ENCODE peak calls at places on chromosomes 5 and 9, in nine cellular contexts. F, Z, E, V, N, R, T, G and Q are unnamed samples.

GRCh38 chr9:34279431-34279830 is 49.6 kb downstream of the KIF24 start:
- DNase-seq in R (no peak), Z (no peak), T (no peak), N (no peak), E (no peak), F (no peak), G (no peak), V (no peak), Q (no peak)

GRCh38 chr9:12878342-12878978 is 103.6 kb downstream of the LURAP1L start:
- DNase-seq in E (no peak), V (no peak), R (no peak), F (no peak), T (no peak), Z (no peak), N (peak), G (no peak), Q (no peak)

GRCh38 chr5:159725475-159725874 is 190.8 kb upstream of the ADRA1B start:
- DNase-seq in N (no peak), E (no peak), T (no peak), Z (no peak), R (no peak), V (no peak), G (no peak), F (no peak), Q (no peak)

GRCh38 chr5:6169660-6170059 is 208.7 kb downstream of the MED10 start:
- DNase-seq in R (no peak), G (no peak), E (no peak), F (no peak), T (no peak), N (no peak), Z (no peak), V (no peak), Q (no peak)

GRCh38 chr9:129235931-129236331 is 57.9 kb upstream of the IER5L start:
- DNase-seq in R (no peak), V (no peak), G (peak), T (no peak), F (no peak), Z (no peak), N (no peak), E (no peak), Q (no peak)

GRCh38 chr5:75091597-75091996 is 39.2 kb upstream of the GCNT4 start:
- DNase-seq in Z (no peak), G (no peak), N (no peak), T (no peak), V (no peak), F (no peak), R (no peak), E (no peak), Q (no peak)

GRCh38 chr5:4553968-4554367 is 586.2 kb upstream of the ADAMTS16 start:
- DNase-seq in R (no peak), V (no peak), F (no peak), N (no peak), G (no peak), E (no peak), Z (no peak), T (no peak), Q (no peak)

GRCh38 chr5:158812381-158812780 is 287.3 kb downstream of the EBF1 start:
- DNase-seq in V (no peak), G (peak), E (no peak), R (no peak), F (no peak), N (no peak), Z (no peak), T (no peak), Q (no peak)

GRCh38 chr5:168867271-168867670 is 288.1 kb upstream of the PANK3 start:
- DNase-seq in N (no peak), T (no peak), E (no peak), R (no peak), Z (no peak), V (no peak), F (no peak), G (no peak), Q (peak)

GRCh38 chr5:145811834-145812625 is 23.1 kb downstream of the PRELID2 start:
- DNase-seq in R (peak), N (no peak), G (no peak), V (no peak), T (no peak), E (peak), Z (no peak), F (peak), Q (no peak)

GRCh38 chr9:88998911-88999310 is 7.6 kb downstream of the S1PR3 start:
- DNase-seq in T (peak), N (no peak), F (no peak), G (peak), Z (peak), E (no peak), R (no peak), V (no peak), Q (no peak)

GRCh38 chr5:112951124-112951702 is 25.4 kb upstream of the DCP2 start:
- DNase-seq in F (no peak), E (no peak), R (no peak), T (no peak), G (no peak), V (no peak), N (no peak), Z (no peak), Q (no peak)

GRCh38 chr5:88094403-88094802 is 174.2 kb downstream of the TMEM161B start:
- DNase-seq in E (no peak), T (no peak), N (no peak), Z (no peak), F (no peak), V (no peak), R (no peak), G (no peak), Q (no peak)

GRCh38 chr9:17942498-17942897 is 363.6 kb downstream of the SH3GL2 start:
- DNase-seq in Z (no peak), N (no peak), V (no peak), E (no peak), T (no peak), G (no peak), F (no peak), R (no peak), Q (no peak)

GRCh38 chr5:1106385-1107166 is 5.3 kb downstream of the SLC12A7 start:
- DNase-seq in F (no peak), T (no peak), E (no peak), N (no peak), R (peak), Z (no peak), G (no peak), V (no peak), Q (no peak)

GRCh38 chr9:103186959-103187358 is 191.8 kb downstream of the CYLC2 start:
- DNase-seq in G (peak), Z (no peak), R (no peak), F (no peak), T (peak), E (no peak), N (no peak), V (no peak), Q (no peak)

GRCh38 chr5:135126688-135127603 is 92.9 kb upstream of the PITX1 start:
- DNase-seq in T (no peak), F (no peak), E (no peak), R (no peak), V (peak), G (peak), Z (no peak), N (peak), Q (no peak)

GRCh38 chr9:134403682-134404301 is 77.5 kb downstream of the RXRA start:
- DNase-seq in F (peak), E (no peak), R (no peak), N (no peak), T (peak), G (peak), V (no peak), Z (peak), Q (peak)

GRCh38 chr5:147989239-147989638 is 74.5 kb upstream of the SPINK5 start:
- DNase-seq in Z (no peak), N (no peak), R (no peak), T (no peak), V (no peak), E (no peak), G (no peak), F (no peak), Q (no peak)

GRCh38 chr9:98302150-98302549 is 46.7 kb upstream of the TBC1D2 start:
- DNase-seq in V (no peak), R (no peak), N (no peak), G (no peak), Z (no peak), F (no peak), E (no peak), T (no peak), Q (no peak)

GRCh38 chr5:66323142-66323890 is 179.2 kb downstream of the SREK1 start:
- DNase-seq in T (no peak), F (no peak), G (no peak), Z (no peak), V (no peak), N (no peak), E (no peak), R (no peak), Q (no peak)

GRCh38 chr5:89187883-89188465 is 305.0 kb upstream of the MEF2C start:
- DNase-seq in F (no peak), V (no peak), N (no peak), R (no peak), E (no peak), Z (no peak), G (no peak), T (no peak), Q (no peak)

GRCh38 chr9:131732636-131733340 is 7.1 kb downstream of the RAPGEF1 start:
- DNase-seq in G (no peak), N (no peak), F (no peak), E (no peak), R (no peak), Z (no peak), T (no peak), V (no peak), Q (no peak)

GRCh38 chr5:139137703-139138102 is 60.5 kb downstream of the SIL1 start:
- DNase-seq in T (no peak), F (peak), Z (no peak), G (no peak), V (no peak), R (no peak), N (no peak), E (peak), Q (no peak)

GRCh38 chr5:115352571-115352970 is 56.1 kb upstream of the CCDC112 start:
- DNase-seq in N (no peak), T (no peak), V (no peak), F (no peak), G (no peak), R (no peak), Z (no peak), E (no peak), Q (no peak)

GRCh38 chr9:27162045-27162444 is 53.0 kb downstream of the TEK start:
- DNase-seq in N (no peak), F (peak), E (no peak), V (no peak), Z (no peak), R (peak), T (no peak), G (no peak), Q (no peak)

GRCh38 chr5:132253452-132254320 is 3.8 kb upstream of the PDLIM4 start:
- DNase-seq in G (peak), Z (peak), F (no peak), E (peak), N (no peak), V (no peak), R (no peak), T (peak), Q (no peak)

GRCh38 chr9:128424268-128424780 is 3.7 kb downstream of the CERCAM start:
- DNase-seq in Z (no peak), N (no peak), T (no peak), F (no peak), R (no peak), V (no peak), G (no peak), E (no peak), Q (no peak)

GRCh38 chr9:93501406-93501805 is 48.0 kb upstream of the FAM120AOS start:
- DNase-seq in R (no peak), N (no peak), V (no peak), E (no peak), Z (no peak), F (no peak), G (no peak), T (no peak), Q (no peak)

GRCh38 chr9:20570086-20570485 is 52.2 kb downstream of the MLLT3 start:
- DNase-seq in R (no peak), Z (no peak), E (no peak), N (no peak), F (no peak), G (no peak), T (no peak), V (no peak), Q (no peak)

GRCh38 chr5:6849569-6849968 is 136.3 kb downstream of the TENT4A start:
- DNase-seq in G (no peak), F (no peak), R (no peak), Z (no peak), N (no peak), E (no peak), V (no peak), T (no peak), Q (no peak)

GRCh38 chr5:138179277-138179857 is 455 bp downstream of the KIF20A start:
- DNase-seq in Z (no peak), E (no peak), G (no peak), R (peak), V (peak), F (no peak), N (no peak), T (no peak), Q (no peak)

GRCh38 chr9:14769235-14769580 is 46.7 kb upstream of the CER1 start:
- DNase-seq in R (peak), V (no peak), G (no peak), F (peak), T (no peak), Z (no peak), E (peak), N (no peak), Q (no peak)

GRCh38 chr9:133458643-133459312 is 1.0 kb upstream of the CACFD1 start:
- DNase-seq in T (no peak), E (no peak), G (peak), R (no peak), F (no peak), N (no peak), Z (no peak), V (no peak), Q (no peak)

GRCh38 chr5:153900703-153901395 is 137.9 kb downstream of the FAM114A2 start:
- DNase-seq in Z (no peak), F (peak), T (no peak), N (no peak), V (no peak), E (no peak), R (no peak), G (no peak), Q (no peak)

GRCh38 chr5:16593013-16593412 is 23.8 kb downstream of the RETREG1 start:
- DNase-seq in E (no peak), F (peak), Z (no peak), G (no peak), V (no peak), R (no peak), T (no peak), N (no peak), Q (no peak)

DNA sequence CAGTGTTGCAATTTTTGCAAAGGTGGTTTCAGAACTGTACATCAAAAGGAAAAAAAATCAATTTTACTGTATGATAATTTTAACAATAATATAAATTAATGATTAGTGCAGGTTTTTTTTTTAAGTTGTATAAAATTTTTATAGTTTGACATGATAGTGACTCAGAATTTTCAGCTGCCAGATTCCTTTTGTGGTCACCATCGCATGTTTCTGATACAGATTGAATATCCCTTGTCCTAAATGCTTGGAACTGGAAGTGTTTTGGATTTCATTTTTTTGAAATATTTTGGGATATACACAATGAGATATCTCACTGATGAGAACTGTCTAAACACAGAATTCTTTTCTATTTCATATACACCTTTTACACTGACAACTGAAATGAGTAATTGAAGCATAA is 361.3 kb downstream of the RAB3C start:
- DNase-seq in E (no peak), N (no peak), G (no peak), F (peak), T (no peak), R (no peak), Z (no peak), V (no peak), Q (no peak)
- H3K27ac ChIP-seq in E (no peak), N (no peak), G (no peak), F (no peak), T (no peak), R (no peak), Z (no peak), V (no peak), Q (no peak)

GRCh38 chr5:97098864-97099454 is 43.5 kb downstream of the LIX1 start:
- DNase-seq in R (no peak), T (no peak), G (no peak), N (no peak), E (no peak), F (no peak), V (no peak), Z (no peak), Q (no peak)

GRCh38 chr5:97106183-97106582 is 36.2 kb downstream of the LIX1 start:
- DNase-seq in E (no peak), F (no peak), T (no peak), V (no peak), R (no peak), Z (no peak), G (no peak), N (no peak), Q (no peak)

GRCh38 chr5:97100486-97100885 is 41.9 kb downstream of the LIX1 start:
- DNase-seq in Z (no peak), E (no peak), G (no peak), T (no peak), V (no peak), N (no peak), F (no peak), R (no peak), Q (no peak)

GRCh38 chr5:97101189-97101910 is 41.1 kb downstream of the LIX1 start:
- DNase-seq in Z (no peak), V (no peak), R (peak), G (no peak), N (no peak), T (no peak), E (no peak), F (peak), Q (no peak)

DNA sequence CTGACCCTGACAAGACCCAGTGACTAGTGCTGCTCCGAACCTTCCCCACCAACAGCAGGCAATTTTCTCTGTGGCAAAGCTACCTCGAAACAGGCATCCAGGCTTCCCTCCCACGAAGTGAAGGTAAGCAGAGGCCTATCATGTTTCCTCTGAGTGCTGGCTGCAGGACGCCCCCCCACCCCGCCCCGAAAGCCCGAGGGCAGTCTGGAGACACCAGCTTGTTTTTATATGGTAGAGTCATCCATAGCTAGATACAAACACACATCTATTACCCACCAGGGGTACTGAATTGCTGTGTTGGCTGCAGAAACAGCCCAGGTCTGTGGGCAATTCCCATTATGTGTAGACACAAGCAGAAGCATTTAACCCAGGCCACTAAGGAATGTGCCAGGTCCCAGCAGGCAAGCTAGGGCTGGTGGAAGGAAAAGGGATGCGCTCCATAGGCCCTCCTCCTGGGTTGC is 40.4 kb downstream of the LIX1 start:
- DNase-seq in T (no peak), R (peak), G (no peak), N (no peak), Z (no peak), F (no peak), E (no peak), V (no peak), Q (no peak)
- H3K27ac ChIP-seq in T (no peak), R (peak), G (no peak), N (no peak), Z (no peak), F (no peak), E (no peak), V (no peak), Q (no peak)

GRCh38 chr5:59100875-59101274 is 518.0 kb downstream of the RAB3C start:
- DNase-seq in F (no peak), T (no peak), Z (no peak), R (no peak), N (no peak), E (no peak), V (no peak), G (no peak), Q (no peak)

GRCh38 chr5:59097116-59097515 is 514.2 kb downstream of the RAB3C start:
- DNase-seq in R (no peak), F (peak), N (no peak), Z (no peak), G (no peak), V (no peak), T (no peak), E (no peak), Q (peak)

GRCh38 chr5:59099270-59099994 is 516.6 kb downstream of the RAB3C start:
- DNase-seq in N (peak), E (no peak), G (no peak), R (peak), Z (no peak), F (peak), V (peak), T (no peak), Q (peak)

GRCh38 chr5:59099995-59100345 is 517.1 kb downstream of the RAB3C start:
- DNase-seq in N (no peak), G (no peak), R (no peak), E (no peak), Z (no peak), F (no peak), T (no peak), V (no peak), Q (no peak)

GRCh38 chr5:59098743-59099142 is 515.9 kb downstream of the RAB3C start:
- DNase-seq in G (no peak), E (no peak), V (no peak), N (no peak), R (no peak), F (no peak), T (no peak), Z (no peak), Q (no peak)
- H3K27ac ChIP-seq in G (peak), E (no peak), V (peak), N (no peak), R (peak), F (peak), T (no peak), Z (no peak), Q (no peak)

DNA sequence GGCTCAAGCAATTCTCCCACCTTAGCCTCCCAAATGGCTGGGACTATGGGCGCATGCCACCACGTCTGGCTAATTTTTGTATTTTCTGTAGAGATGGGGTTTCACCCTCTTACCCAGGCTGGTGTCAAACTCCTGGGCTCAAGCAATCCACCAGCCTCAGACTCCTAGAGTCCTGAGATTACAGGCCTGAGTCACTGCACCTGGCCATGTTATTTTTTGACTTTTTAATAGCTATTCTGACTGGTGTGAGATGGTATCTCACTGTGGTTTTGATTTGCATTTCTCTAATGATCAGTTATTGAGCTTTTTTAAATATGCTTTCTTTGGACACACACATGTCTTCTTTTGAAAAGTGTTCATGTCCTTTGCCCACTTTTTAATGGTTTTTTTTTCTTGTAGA is 38.2 kb downstream of the FBXW2 start:
- DNase-seq in E (no peak), R (no peak), Z (no peak), T (no peak), V (no peak), F (no peak), G (no peak), N (no peak), Q (no peak)
- H3K27ac ChIP-seq in E (no peak), R (no peak), Z (no peak), T (no peak), V (no peak), F (no peak), G (no peak), N (no peak), Q (no peak)